ENCODE peak calls at places on chromosomes 3 and 15, in seven cellular contexts. One of them, this sample, is unnamed.

GRCh38 chr15:40331026-40331425 is 7.5 kb downstream of the INAFM2 start:
- DNase-seq in keratinocyte: no peak
- DNase-seq in body of pancreas: no peak
- DNase-seq in colonic mucosa: no peak
- DNase-seq in breast epithelium: no peak
- DNase-seq in BE2C: no peak
- DNase-seq in stomach: no peak
- DNase-seq in this sample: no peak

GRCh38 chr3:63993653-63994079 is 29.6 kb downstream of the PSMD6 start:
- DNase-seq in keratinocyte: peak; percentile 69
- DNase-seq in body of pancreas: peak; percentile 84
- DNase-seq in colonic mucosa: peak; percentile 66
- DNase-seq in breast epithelium: peak; percentile 60
- DNase-seq in BE2C: peak; percentile 72
- DNase-seq in stomach: peak; percentile 68
- DNase-seq in this sample: no peak

GRCh38 chr3:126375835-126376331 is 18.7 kb upstream of the KLF15 start:
- DNase-seq in keratinocyte: no peak
- DNase-seq in body of pancreas: no peak
- DNase-seq in colonic mucosa: no peak
- DNase-seq in breast epithelium: no peak
- DNase-seq in BE2C: no peak
- DNase-seq in stomach: no peak
- DNase-seq in this sample: no peak

GRCh38 chr3:167705840-167706239 is 28.9 kb downstream of the PDCD10 start:
- DNase-seq in keratinocyte: no peak
- DNase-seq in body of pancreas: no peak
- DNase-seq in colonic mucosa: no peak
- DNase-seq in breast epithelium: no peak
- DNase-seq in BE2C: no peak
- DNase-seq in stomach: no peak
- DNase-seq in this sample: no peak

GRCh38 chr15:40242216-40242599 is 3.3 kb downstream of the PAK6 start:
- DNase-seq in keratinocyte: no peak
- DNase-seq in body of pancreas: no peak
- DNase-seq in colonic mucosa: no peak
- DNase-seq in breast epithelium: no peak
- DNase-seq in BE2C: no peak
- DNase-seq in stomach: no peak
- DNase-seq in this sample: no peak

GRCh38 chr15:88920186-88920891 is 7.2 kb upstream of the MFGE8 start:
- DNase-seq in keratinocyte: peak; percentile 68
- DNase-seq in body of pancreas: no peak
- DNase-seq in colonic mucosa: no peak
- DNase-seq in breast epithelium: no peak
- DNase-seq in BE2C: no peak
- DNase-seq in stomach: no peak
- DNase-seq in this sample: no peak

GRCh38 chr3:142808103-142808917 is 80.6 kb downstream of the PCOLCE2 start:
- DNase-seq in keratinocyte: peak; percentile 48
- DNase-seq in body of pancreas: no peak
- DNase-seq in colonic mucosa: no peak
- DNase-seq in breast epithelium: no peak
- DNase-seq in BE2C: no peak
- DNase-seq in stomach: no peak
- DNase-seq in this sample: no peak

GRCh38 chr3:46222435-46223161 is 14.5 kb upstream of the CCR1 start:
- DNase-seq in keratinocyte: no peak
- DNase-seq in body of pancreas: no peak
- DNase-seq in colonic mucosa: no peak
- DNase-seq in breast epithelium: no peak
- DNase-seq in BE2C: no peak
- DNase-seq in stomach: no peak
- DNase-seq in this sample: peak; percentile 78

GRCh38 chr15:55742498-55742926 is 440 bp downstream of the PRTG start:
- DNase-seq in keratinocyte: no peak
- DNase-seq in body of pancreas: peak; percentile 6
- DNase-seq in colonic mucosa: peak; percentile 29
- DNase-seq in breast epithelium: no peak
- DNase-seq in BE2C: no peak
- DNase-seq in stomach: no peak
- DNase-seq in this sample: peak; percentile 91

GRCh38 chr3:59443618-59444292 is 393.9 kb upstream of the CFAP20DC start:
- DNase-seq in keratinocyte: no peak
- DNase-seq in body of pancreas: no peak
- DNase-seq in colonic mucosa: no peak
- DNase-seq in breast epithelium: no peak
- DNase-seq in BE2C: no peak
- DNase-seq in stomach: no peak
- DNase-seq in this sample: no peak

GRCh38 chr3:13574083-13574797 is 25.3 kb downstream of the FBLN2 start:
- DNase-seq in keratinocyte: no peak
- DNase-seq in body of pancreas: no peak
- DNase-seq in colonic mucosa: no peak
- DNase-seq in breast epithelium: no peak
- DNase-seq in BE2C: peak; percentile 88
- DNase-seq in stomach: no peak
- DNase-seq in this sample: no peak

GRCh38 chr15:74041777-74042435 is 40.4 kb downstream of the GOLGA6A start:
- DNase-seq in keratinocyte: no peak
- DNase-seq in body of pancreas: no peak
- DNase-seq in colonic mucosa: no peak
- DNase-seq in breast epithelium: no peak
- DNase-seq in BE2C: no peak
- DNase-seq in stomach: no peak
- DNase-seq in this sample: no peak

GRCh38 chr3:99659032-99659431 is 20.6 kb downstream of the COL8A1 start:
- DNase-seq in keratinocyte: peak; percentile 66
- DNase-seq in body of pancreas: peak; percentile 33
- DNase-seq in colonic mucosa: no peak
- DNase-seq in breast epithelium: no peak
- DNase-seq in BE2C: no peak
- DNase-seq in stomach: no peak
- DNase-seq in this sample: no peak

GRCh38 chr15:33013827-33014445 is 180.6 kb downstream of the FMN1 start:
- DNase-seq in keratinocyte: peak; percentile 50
- DNase-seq in body of pancreas: no peak
- DNase-seq in colonic mucosa: no peak
- DNase-seq in breast epithelium: no peak
- DNase-seq in BE2C: no peak
- DNase-seq in stomach: no peak
- DNase-seq in this sample: no peak

GRCh38 chr3:13200951-13201350 is 127.7 kb upstream of the IQSEC1 start:
- DNase-seq in keratinocyte: no peak
- DNase-seq in body of pancreas: no peak
- DNase-seq in colonic mucosa: no peak
- DNase-seq in breast epithelium: peak; percentile 10
- DNase-seq in BE2C: peak; percentile 21
- DNase-seq in stomach: no peak
- DNase-seq in this sample: no peak

GRCh38 chr3:197216169-197216860 is 82.1 kb downstream of the DLG1 start:
- DNase-seq in keratinocyte: no peak
- DNase-seq in body of pancreas: no peak
- DNase-seq in colonic mucosa: no peak
- DNase-seq in breast epithelium: no peak
- DNase-seq in BE2C: no peak
- DNase-seq in stomach: no peak
- DNase-seq in this sample: no peak

GRCh38 chr15:47673343-47673761 is 44.0 kb upstream of the SEMA6D start:
- DNase-seq in keratinocyte: no peak
- DNase-seq in body of pancreas: no peak
- DNase-seq in colonic mucosa: no peak
- DNase-seq in breast epithelium: no peak
- DNase-seq in BE2C: no peak
- DNase-seq in stomach: no peak
- DNase-seq in this sample: no peak

GRCh38 chr3:11944052-11944673 is 60.0 kb upstream of the SYN2 start:
- DNase-seq in keratinocyte: peak; percentile 4
- DNase-seq in body of pancreas: peak; percentile 20
- DNase-seq in colonic mucosa: peak; percentile 26
- DNase-seq in breast epithelium: no peak
- DNase-seq in BE2C: peak; percentile 39
- DNase-seq in stomach: peak; percentile 28
- DNase-seq in this sample: no peak

GRCh38 chr3:159804726-159805410 is 183.8 kb upstream of the IL12A start:
- DNase-seq in keratinocyte: no peak
- DNase-seq in body of pancreas: peak; percentile 73
- DNase-seq in colonic mucosa: peak; percentile 80
- DNase-seq in breast epithelium: no peak
- DNase-seq in BE2C: peak; percentile 75
- DNase-seq in stomach: peak; percentile 58
- DNase-seq in this sample: peak; percentile 92

GRCh38 chr15:86505951-86506350 is 426.3 kb downstream of the AGBL1 start:
- DNase-seq in keratinocyte: no peak
- DNase-seq in body of pancreas: no peak
- DNase-seq in colonic mucosa: no peak
- DNase-seq in breast epithelium: no peak
- DNase-seq in BE2C: no peak
- DNase-seq in stomach: no peak
- DNase-seq in this sample: no peak
- H3K9me3 ChIP-seq in keratinocyte: no peaks in the 10 kb centered on the region
- H3K9me3 ChIP-seq in body of pancreas: no peaks in the 10 kb centered on the region
- H3K9me3 ChIP-seq in colonic mucosa: no peaks in the 10 kb centered on the region
- H3K9me3 ChIP-seq in breast epithelium: no peaks in the 10 kb centered on the region
- H3K9me3 ChIP-seq in BE2C: no peaks in the 10 kb centered on the region
- H3K9me3 ChIP-seq in stomach: peaks cover 6% of the 10 kb centered on the region
- H3K9me3 ChIP-seq in this sample: no peaks in the 10 kb centered on the region

GRCh38 chr3:78751266-78751665 is 1016.5 kb downstream of the ROBO1 start:
- DNase-seq in keratinocyte: no peak
- DNase-seq in body of pancreas: no peak
- DNase-seq in colonic mucosa: no peak
- DNase-seq in breast epithelium: no peak
- DNase-seq in BE2C: no peak
- DNase-seq in stomach: no peak
- DNase-seq in this sample: no peak

GRCh38 chr3:78757734-78758133 is 1010.1 kb downstream of the ROBO1 start:
- DNase-seq in keratinocyte: no peak
- DNase-seq in body of pancreas: no peak
- DNase-seq in colonic mucosa: no peak
- DNase-seq in breast epithelium: no peak
- DNase-seq in BE2C: no peak
- DNase-seq in stomach: no peak
- DNase-seq in this sample: no peak

GRCh38 chr3:78754066-78754743 is 1013.6 kb downstream of the ROBO1 start:
- DNase-seq in keratinocyte: no peak
- DNase-seq in body of pancreas: no peak
- DNase-seq in colonic mucosa: no peak
- DNase-seq in breast epithelium: no peak
- DNase-seq in BE2C: no peak
- DNase-seq in stomach: no peak
- DNase-seq in this sample: no peak
- H3K4me3 ChIP-seq in keratinocyte: no peak overlapping the region
- H3K4me3 ChIP-seq in body of pancreas: no peak overlapping the region
- H3K4me3 ChIP-seq in colonic mucosa: no peak overlapping the region
- H3K4me3 ChIP-seq in breast epithelium: no peak overlapping the region
- H3K4me3 ChIP-seq in BE2C: no peak overlapping the region
- H3K4me3 ChIP-seq in stomach: no peak overlapping the region
- H3K4me3 ChIP-seq in this sample: no peak overlapping the region

DNA sequence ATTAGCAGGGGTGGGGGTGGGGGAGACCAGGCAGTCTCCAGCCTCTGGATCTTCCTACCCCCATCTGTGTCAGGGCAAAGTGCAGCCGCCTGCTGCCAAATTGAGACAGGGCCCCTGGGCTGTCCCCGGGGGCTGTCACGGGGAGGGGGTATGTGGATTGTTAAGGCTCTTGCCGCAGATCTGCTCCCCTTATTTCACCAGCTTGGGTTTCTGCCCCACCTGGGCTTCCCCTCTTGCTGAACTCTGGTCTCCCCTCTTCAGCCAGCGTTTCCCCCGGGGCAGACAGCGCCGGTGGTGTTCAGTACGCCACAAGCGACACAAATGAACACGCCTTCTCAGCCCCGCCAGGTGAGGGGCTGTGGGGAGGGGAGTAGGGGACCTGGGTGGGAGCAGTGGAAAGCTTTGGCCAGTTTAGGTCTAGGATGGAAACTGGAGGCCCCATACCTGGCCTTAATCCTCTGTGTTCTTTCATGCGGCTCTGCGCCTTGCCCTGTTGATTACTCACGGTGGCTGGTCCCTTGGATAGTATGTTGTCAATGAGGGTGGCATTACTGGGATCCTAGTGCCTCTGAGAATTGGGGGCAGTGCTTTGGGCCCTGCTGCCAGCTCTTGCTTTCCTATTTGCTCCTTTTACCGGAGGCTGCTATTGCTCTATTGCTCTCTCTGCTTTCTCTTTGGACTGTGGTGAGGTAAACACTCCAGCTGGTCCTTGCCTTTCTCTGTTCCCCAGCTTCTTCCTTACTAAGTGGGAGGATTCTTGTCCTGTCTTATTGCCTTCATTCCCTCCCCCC is 1.7 kb downstream of the EIF4G1 start:
- DNase-seq in keratinocyte: no peak
- DNase-seq in body of pancreas: no peak
- DNase-seq in colonic mucosa: peak; percentile 33
- DNase-seq in breast epithelium: no peak
- DNase-seq in BE2C: no peak
- DNase-seq in stomach: no peak
- DNase-seq in this sample: no peak
- H3K4me1 ChIP-seq in keratinocyte: peaks cover 37% of the 10 kb centered on the region
- H3K4me1 ChIP-seq in body of pancreas: peaks cover 56% of the 10 kb centered on the region
- H3K4me1 ChIP-seq in colonic mucosa: peaks cover 15% of the 10 kb centered on the region
- H3K4me1 ChIP-seq in breast epithelium: peaks cover 11% of the 10 kb centered on the region
- H3K4me1 ChIP-seq in BE2C: peaks cover 19% of the 10 kb centered on the region
- H3K4me1 ChIP-seq in stomach: peaks cover 50% of the 10 kb centered on the region
- H3K4me1 ChIP-seq in this sample: peaks cover 54% of the 10 kb centered on the region

GRCh38 chr15:79919749-79920511 is 23.1 kb upstream of the MTHFS start:
- DNase-seq in keratinocyte: no peak
- DNase-seq in body of pancreas: no peak
- DNase-seq in colonic mucosa: no peak
- DNase-seq in breast epithelium: no peak
- DNase-seq in BE2C: no peak
- DNase-seq in stomach: no peak
- DNase-seq in this sample: no peak

GRCh38 chr15:79916424-79916823 is 19.6 kb upstream of the MTHFS start:
- DNase-seq in keratinocyte: no peak
- DNase-seq in body of pancreas: no peak
- DNase-seq in colonic mucosa: no peak
- DNase-seq in breast epithelium: no peak
- DNase-seq in BE2C: no peak
- DNase-seq in stomach: no peak
- DNase-seq in this sample: no peak

GRCh38 chr15:79914728-79915127 is 17.9 kb upstream of the MTHFS start:
- DNase-seq in keratinocyte: no peak
- DNase-seq in body of pancreas: no peak
- DNase-seq in colonic mucosa: no peak
- DNase-seq in breast epithelium: no peak
- DNase-seq in BE2C: no peak
- DNase-seq in stomach: no peak
- DNase-seq in this sample: no peak

GRCh38 chr15:79919090-79919748 is 22.4 kb upstream of the MTHFS start:
- DNase-seq in keratinocyte: no peak
- DNase-seq in body of pancreas: no peak
- DNase-seq in colonic mucosa: no peak
- DNase-seq in breast epithelium: no peak
- DNase-seq in BE2C: no peak
- DNase-seq in stomach: no peak
- DNase-seq in this sample: no peak

DNA sequence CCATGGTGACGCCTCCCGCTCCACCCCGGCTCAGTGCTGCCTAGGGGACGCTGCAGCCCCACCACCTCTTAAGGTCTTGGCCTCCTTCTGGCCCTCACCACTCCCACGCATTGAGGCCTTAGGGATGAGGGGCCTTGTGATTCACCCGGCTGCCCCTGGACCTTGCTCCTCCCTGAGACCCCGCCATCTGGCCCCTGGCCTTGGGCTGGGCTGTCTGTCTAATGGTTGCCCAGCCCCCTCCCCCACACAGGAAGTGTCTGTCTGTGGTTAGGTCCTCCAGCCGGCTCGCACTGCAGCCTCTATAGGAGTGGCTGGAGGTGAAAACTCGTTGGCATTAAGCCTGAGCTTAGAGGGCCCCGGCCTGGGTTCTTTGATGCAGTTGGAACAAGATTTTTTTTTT is 21.5 kb upstream of the MTHFS start:
- DNase-seq in keratinocyte: no peak
- DNase-seq in body of pancreas: no peak
- DNase-seq in colonic mucosa: no peak
- DNase-seq in breast epithelium: no peak
- DNase-seq in BE2C: no peak
- DNase-seq in stomach: no peak
- DNase-seq in this sample: no peak
- H3K9me3 ChIP-seq in keratinocyte: peaks cover 15% of the 10 kb centered on the region
- H3K9me3 ChIP-seq in body of pancreas: peaks cover 31% of the 10 kb centered on the region
- H3K9me3 ChIP-seq in colonic mucosa: peaks cover 8% of the 10 kb centered on the region
- H3K9me3 ChIP-seq in breast epithelium: peaks cover 82% of the 10 kb centered on the region
- H3K9me3 ChIP-seq in BE2C: peaks cover 15% of the 10 kb centered on the region
- H3K9me3 ChIP-seq in stomach: peaks cover 76% of the 10 kb centered on the region
- H3K9me3 ChIP-seq in this sample: no peaks in the 10 kb centered on the region

This sample was measured in esophagus muscularis mucosa.